ENCODE peak calls at places on chromosome 15, in eight cellular contexts. One of them, this sample, is unnamed.

GRCh38 chr15:41936649-41937567 is 35.4 kb downstream of the EHD4 start:
- DNase-seq in ovary: no peak
- DNase-seq in right cardiac atrium: peak; percentile 78
- DNase-seq in lung: no peak
- DNase-seq in fibroblast of lung: no peak
- DNase-seq in psoas muscle: peak; percentile 51
- DNase-seq in right lobe of liver: no peak
- DNase-seq in left ventricle myocardium inferior: no peak
- DNase-seq in this sample: no peak

GRCh38 chr15:101111570-101112262 is 140.1 kb downstream of the CHSY1 start:
- DNase-seq in ovary: no peak
- DNase-seq in lung: no peak
- DNase-seq in psoas muscle: no peak
- DNase-seq in right lobe of liver: no peak
- DNase-seq in right cardiac atrium: no peak
- DNase-seq in left ventricle myocardium inferior: no peak
- DNase-seq in fibroblast of lung: no peak
- DNase-seq in this sample: no peak

GRCh38 chr15:76359152-76359551 is 22.6 kb downstream of the ISL2 start:
- DNase-seq in fibroblast of lung: no peak
- DNase-seq in ovary: no peak
- DNase-seq in lung: no peak
- DNase-seq in right cardiac atrium: no peak
- DNase-seq in right lobe of liver: no peak
- DNase-seq in psoas muscle: no peak
- DNase-seq in left ventricle myocardium inferior: no peak
- DNase-seq in this sample: no peak

GRCh38 chr15:72313881-72314280 is 6.1 kb downstream of the CELF6 start:
- DNase-seq in right lobe of liver: no peak
- DNase-seq in left ventricle myocardium inferior: no peak
- DNase-seq in fibroblast of lung: no peak
- DNase-seq in lung: no peak
- DNase-seq in ovary: no peak
- DNase-seq in psoas muscle: no peak
- DNase-seq in right cardiac atrium: no peak
- DNase-seq in this sample: no peak

GRCh38 chr15:83243634-83244033 is 36.0 kb upstream of the HDGFL3 start:
- DNase-seq in lung: no peak
- DNase-seq in psoas muscle: no peak
- DNase-seq in left ventricle myocardium inferior: no peak
- DNase-seq in ovary: no peak
- DNase-seq in right lobe of liver: no peak
- DNase-seq in fibroblast of lung: no peak
- DNase-seq in right cardiac atrium: no peak
- DNase-seq in this sample: no peak

GRCh38 chr15:68375716-68376220 is 56.2 kb downstream of the ITGA11 start:
- DNase-seq in right cardiac atrium: no peak
- DNase-seq in ovary: no peak
- DNase-seq in left ventricle myocardium inferior: no peak
- DNase-seq in psoas muscle: no peak
- DNase-seq in lung: no peak
- DNase-seq in fibroblast of lung: no peak
- DNase-seq in right lobe of liver: no peak
- DNase-seq in this sample: no peak

GRCh38 chr15:25792128-25792527 is 71.0 kb downstream of the ATP10A start:
- DNase-seq in ovary: no peak
- DNase-seq in lung: no peak
- DNase-seq in psoas muscle: no peak
- DNase-seq in right cardiac atrium: no peak
- DNase-seq in right lobe of liver: no peak
- DNase-seq in fibroblast of lung: no peak
- DNase-seq in left ventricle myocardium inferior: no peak
- DNase-seq in this sample: no peak

GRCh38 chr15:59998256-59999063 is 5.7 kb upstream of the FOXB1 start:
- DNase-seq in right cardiac atrium: no peak
- DNase-seq in psoas muscle: no peak
- DNase-seq in ovary: no peak
- DNase-seq in left ventricle myocardium inferior: no peak
- DNase-seq in right lobe of liver: no peak
- DNase-seq in lung: no peak
- DNase-seq in fibroblast of lung: no peak
- DNase-seq in this sample: no peak

GRCh38 chr15:57655809-57656208 is 50.7 kb upstream of the POLR2M start:
- DNase-seq in left ventricle myocardium inferior: no peak
- DNase-seq in psoas muscle: no peak
- DNase-seq in right lobe of liver: no peak
- DNase-seq in ovary: no peak
- DNase-seq in lung: no peak
- DNase-seq in fibroblast of lung: no peak
- DNase-seq in right cardiac atrium: no peak
- DNase-seq in this sample: no peak

GRCh38 chr15:46607103-46607502 is 972.3 kb downstream of the SQOR start:
- DNase-seq in ovary: no peak
- DNase-seq in right lobe of liver: no peak
- DNase-seq in left ventricle myocardium inferior: no peak
- DNase-seq in lung: no peak
- DNase-seq in right cardiac atrium: no peak
- DNase-seq in psoas muscle: no peak
- DNase-seq in fibroblast of lung: no peak
- DNase-seq in this sample: no peak

GRCh38 chr15:42194502-42194901 is 13.6 kb downstream of the VPS39 start:
- DNase-seq in right cardiac atrium: no peak
- DNase-seq in psoas muscle: no peak
- DNase-seq in ovary: no peak
- DNase-seq in left ventricle myocardium inferior: no peak
- DNase-seq in fibroblast of lung: peak; percentile 86
- DNase-seq in right lobe of liver: peak; percentile 52
- DNase-seq in lung: no peak
- DNase-seq in this sample: no peak

GRCh38 chr15:63054985-63055384 is 12.4 kb downstream of the TPM1 start:
- DNase-seq in fibroblast of lung: no peak
- DNase-seq in psoas muscle: no peak
- DNase-seq in ovary: no peak
- DNase-seq in lung: no peak
- DNase-seq in right lobe of liver: no peak
- DNase-seq in left ventricle myocardium inferior: no peak
- DNase-seq in right cardiac atrium: no peak
- DNase-seq in this sample: no peak

GRCh38 chr15:33278816-33279612 is 31.8 kb upstream of the RYR3 start:
- DNase-seq in right cardiac atrium: no peak
- DNase-seq in left ventricle myocardium inferior: no peak
- DNase-seq in psoas muscle: no peak
- DNase-seq in lung: no peak
- DNase-seq in fibroblast of lung: peak; percentile 88
- DNase-seq in right lobe of liver: no peak
- DNase-seq in ovary: no peak
- DNase-seq in this sample: no peak

GRCh38 chr15:78540135-78540954 is at the start of gene PSMA4:
- DNase-seq in right cardiac atrium: peak; percentile 97
- DNase-seq in lung: peak; percentile 93
- DNase-seq in right lobe of liver: peak; percentile 93
- DNase-seq in left ventricle myocardium inferior: peak; percentile 92
- DNase-seq in ovary: peak; percentile 94
- DNase-seq in fibroblast of lung: peak; percentile 88
- DNase-seq in psoas muscle: peak; percentile 95
- DNase-seq in this sample: peak; percentile 92

GRCh38 chr15:78540955-78541743 is 905 bp downstream of the PSMA4 start:
- DNase-seq in ovary: no peak
- DNase-seq in right cardiac atrium: no peak
- DNase-seq in fibroblast of lung: peak; percentile 38
- DNase-seq in left ventricle myocardium inferior: no peak
- DNase-seq in right lobe of liver: no peak
- DNase-seq in lung: no peak
- DNase-seq in psoas muscle: no peak
- DNase-seq in this sample: no peak

GRCh38 chr15:78538358-78538757 is 1.9 kb upstream of the PSMA4 start:
- DNase-seq in psoas muscle: no peak
- DNase-seq in right lobe of liver: no peak
- DNase-seq in left ventricle myocardium inferior: no peak
- DNase-seq in right cardiac atrium: no peak
- DNase-seq in fibroblast of lung: no peak
- DNase-seq in lung: no peak
- DNase-seq in ovary: no peak
- DNase-seq in this sample: no peak

GRCh38 chr15:78541744-78542034 is 1.4 kb downstream of the PSMA4 start:
- DNase-seq in left ventricle myocardium inferior: no peak
- DNase-seq in ovary: no peak
- DNase-seq in right lobe of liver: no peak
- DNase-seq in lung: no peak
- DNase-seq in right cardiac atrium: no peak
- DNase-seq in fibroblast of lung: no peak
- DNase-seq in psoas muscle: no peak
- DNase-seq in this sample: no peak

GRCh38 chr15:78542647-78543046 is 2.4 kb downstream of the PSMA4 start:
- DNase-seq in right cardiac atrium: no peak
- DNase-seq in psoas muscle: no peak
- DNase-seq in ovary: no peak
- DNase-seq in right lobe of liver: no peak
- DNase-seq in fibroblast of lung: no peak
- DNase-seq in left ventricle myocardium inferior: no peak
- DNase-seq in lung: no peak
- DNase-seq in this sample: no peak
- H3K27ac ChIP-seq in right cardiac atrium: no peak overlapping the region
- H3K27ac ChIP-seq in psoas muscle: no peak overlapping the region
- H3K27ac ChIP-seq in ovary: no peak overlapping the region
- H3K27ac ChIP-seq in right lobe of liver: no peak overlapping the region
- H3K27ac ChIP-seq in fibroblast of lung: no peak overlapping the region
- H3K27ac ChIP-seq in left ventricle myocardium inferior: no peak overlapping the region
- H3K27ac ChIP-seq in lung: no peak overlapping the region
- H3K27ac ChIP-seq in this sample: no peak overlapping the region

GRCh38 chr15:38667875-38668274 is 103.3 kb upstream of the RASGRP1 start:
- DNase-seq in right cardiac atrium: no peak
- DNase-seq in ovary: no peak
- DNase-seq in right lobe of liver: no peak
- DNase-seq in fibroblast of lung: no peak
- DNase-seq in psoas muscle: no peak
- DNase-seq in lung: no peak
- DNase-seq in left ventricle myocardium inferior: no peak
- DNase-seq in this sample: no peak

GRCh38 chr15:38668433-38669159 is 104.0 kb upstream of the RASGRP1 start:
- DNase-seq in left ventricle myocardium inferior: no peak
- DNase-seq in right lobe of liver: no peak
- DNase-seq in ovary: no peak
- DNase-seq in fibroblast of lung: no peak
- DNase-seq in lung: no peak
- DNase-seq in psoas muscle: no peak
- DNase-seq in right cardiac atrium: no peak
- DNase-seq in this sample: no peak

GRCh38 chr15:38662805-38663204 is 98.2 kb upstream of the RASGRP1 start:
- DNase-seq in right cardiac atrium: no peak
- DNase-seq in right lobe of liver: no peak
- DNase-seq in left ventricle myocardium inferior: no peak
- DNase-seq in ovary: no peak
- DNase-seq in psoas muscle: no peak
- DNase-seq in fibroblast of lung: no peak
- DNase-seq in lung: no peak
- DNase-seq in this sample: no peak

GRCh38 chr15:38666865-38667264 is 102.3 kb upstream of the RASGRP1 start:
- DNase-seq in psoas muscle: no peak
- DNase-seq in ovary: no peak
- DNase-seq in fibroblast of lung: no peak
- DNase-seq in left ventricle myocardium inferior: no peak
- DNase-seq in lung: no peak
- DNase-seq in right cardiac atrium: no peak
- DNase-seq in right lobe of liver: no peak
- DNase-seq in this sample: no peak

GRCh38 chr15:38665586-38665985 is 101.0 kb upstream of the RASGRP1 start:
- DNase-seq in psoas muscle: no peak
- DNase-seq in right cardiac atrium: no peak
- DNase-seq in ovary: no peak
- DNase-seq in left ventricle myocardium inferior: no peak
- DNase-seq in fibroblast of lung: no peak
- DNase-seq in lung: no peak
- DNase-seq in right lobe of liver: no peak
- DNase-seq in this sample: no peak
- H3K4me1 ChIP-seq in psoas muscle: no peaks in the 10 kb centered on the region
- H3K4me1 ChIP-seq in right cardiac atrium: no peaks in the 10 kb centered on the region
- H3K4me1 ChIP-seq in ovary: no peaks in the 10 kb centered on the region
- H3K4me1 ChIP-seq in left ventricle myocardium inferior: no peaks in the 10 kb centered on the region
- H3K4me1 ChIP-seq in fibroblast of lung: no peaks in the 10 kb centered on the region
- H3K4me1 ChIP-seq in lung: no peaks in the 10 kb centered on the region
- H3K4me1 ChIP-seq in right lobe of liver: no peaks in the 10 kb centered on the region
- H3K4me1 ChIP-seq in this sample: no peaks in the 10 kb centered on the region

GRCh38 chr15:99170476-99171065 is 65.7 kb downstream of the SYNM start:
- DNase-seq in psoas muscle: no peak
- DNase-seq in fibroblast of lung: peak; percentile 3
- DNase-seq in lung: peak; percentile 9
- DNase-seq in right lobe of liver: no peak
- DNase-seq in left ventricle myocardium inferior: no peak
- DNase-seq in ovary: no peak
- DNase-seq in right cardiac atrium: no peak
- DNase-seq in this sample: no peak
- H3K27ac ChIP-seq in psoas muscle: peak overlapping the region; percentile 94
- H3K27ac ChIP-seq in fibroblast of lung: no peak overlapping the region
- H3K27ac ChIP-seq in lung: no peak overlapping the region
- H3K27ac ChIP-seq in right lobe of liver: no peak overlapping the region
- H3K27ac ChIP-seq in left ventricle myocardium inferior: peak overlapping the region; percentile 91
- H3K27ac ChIP-seq in ovary: peak overlapping the region; percentile 28
- H3K27ac ChIP-seq in right cardiac atrium: peak overlapping the region; percentile 92
- H3K27ac ChIP-seq in this sample: peak overlapping the region; percentile 94

DNA sequence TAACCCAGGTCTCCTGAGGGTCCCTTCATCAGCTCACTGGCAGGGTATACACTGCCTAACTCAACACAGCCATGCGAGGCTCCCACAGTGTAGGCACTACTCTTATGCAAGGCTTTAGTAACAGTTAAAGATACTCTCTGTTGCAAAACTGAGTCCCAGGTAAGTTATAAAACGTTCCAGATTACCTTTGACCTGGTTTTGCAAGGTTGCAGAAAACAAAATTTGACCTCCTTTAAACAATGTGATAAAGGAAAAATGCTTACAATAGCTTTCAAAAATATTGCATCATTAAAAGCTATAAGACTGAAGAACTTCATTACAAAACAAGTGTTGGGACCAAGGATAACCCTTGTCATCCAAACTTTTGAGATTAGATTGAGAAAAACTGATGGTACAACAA is 5.5 kb downstream of the SLC27A2 start:
- DNase-seq in right cardiac atrium: no peak
- DNase-seq in left ventricle myocardium inferior: no peak
- DNase-seq in psoas muscle: no peak
- DNase-seq in ovary: no peak
- DNase-seq in lung: no peak
- DNase-seq in right lobe of liver: no peak
- DNase-seq in fibroblast of lung: no peak
- DNase-seq in this sample: no peak
- H3K4me1 ChIP-seq in right cardiac atrium: no peaks in the 10 kb centered on the region
- H3K4me1 ChIP-seq in left ventricle myocardium inferior: peaks cover 4% of the 10 kb centered on the region
- H3K4me1 ChIP-seq in psoas muscle: no peaks in the 10 kb centered on the region
- H3K4me1 ChIP-seq in ovary: peaks cover 2% of the 10 kb centered on the region
- H3K4me1 ChIP-seq in lung: peaks cover 3% of the 10 kb centered on the region
- H3K4me1 ChIP-seq in right lobe of liver: no peaks in the 10 kb centered on the region
- H3K4me1 ChIP-seq in fibroblast of lung: no peaks in the 10 kb centered on the region
- H3K4me1 ChIP-seq in this sample: peaks cover 3% of the 10 kb centered on the region